ENCODE peak calls at places on chromosomes 6 and 20, in four cellular contexts. V is upper lobe of left lung; A is left lung; O is CD8-positive, alpha-beta T cell. P is an unnamed sample.

GRCh38 chr6:156507106-156507505 is 270.1 kb upstream of the ARID1B start:
- DNase-seq in V (no peak), A (no peak), O (no peak), P (no peak)

GRCh38 chr6:71287038-71287437 is 1.6 kb upstream of the OGFRL1 start:
- DNase-seq in V (no peak), A (peak; percentile 54), O (no peak), P (peak; percentile 63)

GRCh38 chr6:151763303-151763702 is 44.2 kb upstream of the ESR1 start:
- DNase-seq in V (no peak), A (no peak), O (no peak), P (no peak)

GRCh38 chr20:19252670-19253120 is 40.3 kb downstream of the SLC24A3 start:
- DNase-seq in V (no peak), A (no peak), O (no peak), P (peak; percentile 66)

GRCh38 chr20:2131366-2131765 is 29.7 kb downstream of the STK35 start:
- DNase-seq in V (no peak), A (no peak), O (no peak), P (no peak)

GRCh38 chr6:15351631-15352030 is 105.8 kb downstream of the JARID2 start:
- DNase-seq in V (no peak), A (no peak), O (no peak), P (no peak)

GRCh38 chr20:53124075-53124532 is 151.9 kb downstream of the TSHZ2 start:
- DNase-seq in V (no peak), A (no peak), O (no peak), P (peak; percentile 66)

GRCh38 chr20:34083137-34083536 is 28.9 kb downstream of the EIF2S2 start:
- DNase-seq in V (peak; percentile 74), A (peak; percentile 91), O (no peak), P (peak; percentile 67)

GRCh38 chr20:58017237-58017969 is 211.1 kb downstream of the ANKRD60 start:
- DNase-seq in V (peak; percentile 51), A (no peak), O (no peak), P (no peak)

GRCh38 chr6:148431413-148431812 is 88.8 kb downstream of the SASH1 start:
- DNase-seq in V (no peak), A (no peak), O (no peak), P (no peak)

GRCh38 chr6:158834675-158835385 is 15.7 kb upstream of the EZR start:
- DNase-seq in V (no peak), A (no peak), O (no peak), P (no peak)

GRCh38 chr20:46857061-46857831 is 37.4 kb upstream of the EYA2 start:
- DNase-seq in V (no peak), A (no peak), O (no peak), P (no peak)

GRCh38 chr6:158387036-158387435 is 74.8 kb downstream of the TULP4 start:
- DNase-seq in V (no peak), A (no peak), O (no peak), P (no peak)

GRCh38 chr6:41191569-41191968 is 9.4 kb downstream of the TREML2 start:
- DNase-seq in V (peak; percentile 67), A (peak; percentile 91), O (no peak), P (no peak)

GRCh38 chr6:42278131-42278853 is 60.6 kb upstream of the MRPS10 start:
- DNase-seq in V (no peak), A (no peak), O (no peak), P (no peak)

GRCh38 chr6:35302604-35303218 is 5.1 kb downstream of the DEF6 start:
- DNase-seq in V (no peak), A (peak; percentile 85), O (peak; percentile 72), P (no peak)

GRCh38 chr20:61516398-61517208 is 264.5 kb downstream of the CDH4 start:
- DNase-seq in V (no peak), A (no peak), O (no peak), P (no peak)

GRCh38 chr20:54174452-54175175 is 828 bp upstream of the CYP24A1 start:
- DNase-seq in V (no peak), A (no peak), O (no peak), P (no peak)

GRCh38 chr6:26536571-26537159 is 1.5 kb upstream of the HMGN4 start:
- DNase-seq in V (no peak), A (no peak), O (no peak), P (no peak)

GRCh38 chr20:50151034-50151743 is 2.3 kb downstream of the PEDS1 start:
- DNase-seq in V (no peak), A (no peak), O (no peak), P (no peak)

GRCh38 chr6:50939931-50940330 is 121.3 kb downstream of the TFAP2B start:
- DNase-seq in V (no peak), A (no peak), O (no peak), P (no peak)

GRCh38 chr6:1610497-1611321 is 994 bp downstream of the FOXC1 start:
- DNase-seq in V (peak; percentile 88), A (peak; percentile 86), O (no peak), P (peak; percentile 61)

GRCh38 chr6:132612449-132613116 is 11.5 kb downstream of the TAAR2 start:
- DNase-seq in V (no peak), A (no peak), O (no peak), P (no peak)

GRCh38 chr6:335572-335971 is 43.3 kb downstream of the DUSP22 start:
- DNase-seq in V (no peak), A (no peak), O (no peak), P (no peak)

GRCh38 chr6:138250513-138251247 is 32.4 kb upstream of the PBOV1 start:
- DNase-seq in V (peak; percentile 22), A (no peak), O (no peak), P (peak; percentile 77)

GRCh38 chr6:119240257-119241123 is 109.1 kb downstream of the MAN1A1 start:
- DNase-seq in V (no peak), A (no peak), O (no peak), P (no peak)

GRCh38 chr20:43316271-43316670 is 126.6 kb upstream of the PTPRT start:
- DNase-seq in V (no peak), A (no peak), O (no peak), P (no peak)

GRCh38 chr6:99838607-99839006 is 155.4 kb downstream of the MCHR2 start:
- DNase-seq in V (no peak), A (no peak), O (no peak), P (no peak)

GRCh38 chr6:31402324-31403282 is 792 bp upstream of the MICA start:
- DNase-seq in V (no peak), A (no peak), O (no peak), P (no peak)

GRCh38 chr6:83546636-83547035 is 34.3 kb downstream of the PRSS35 start:
- DNase-seq in V (no peak), A (peak; percentile 31), O (no peak), P (no peak)

GRCh38 chr6:135577059-135577538 is 79.6 kb upstream of the AHI1 start:
- DNase-seq in V (no peak), A (no peak), O (no peak), P (no peak)

GRCh38 chr6:126913658-126914057 is 204.8 kb upstream of the RSPO3 start:
- DNase-seq in V (no peak), A (no peak), O (no peak), P (no peak)

GRCh38 chr6:16064687-16065086 is 64.2 kb upstream of the MYLIP start:
- DNase-seq in V (no peak), A (no peak), O (no peak), P (no peak)

GRCh38 chr20:63202811-63203526 is 13.0 kb downstream of the YTHDF1 start:
- DNase-seq in V (no peak), A (peak; percentile 59), O (no peak), P (no peak)

GRCh38 chr20:63196756-63197470 is 19.0 kb downstream of the YTHDF1 start:
- DNase-seq in V (no peak), A (peak; percentile 39), O (no peak), P (no peak)

GRCh38 chr20:63194007-63194820 is 21.7 kb downstream of the YTHDF1 start:
- DNase-seq in V (no peak), A (peak; percentile 24), O (no peak), P (no peak)

GRCh38 chr20:63202021-63202420 is 13.9 kb downstream of the YTHDF1 start:
- DNase-seq in V (no peak), A (peak; percentile 64), O (no peak), P (no peak)

DNA sequence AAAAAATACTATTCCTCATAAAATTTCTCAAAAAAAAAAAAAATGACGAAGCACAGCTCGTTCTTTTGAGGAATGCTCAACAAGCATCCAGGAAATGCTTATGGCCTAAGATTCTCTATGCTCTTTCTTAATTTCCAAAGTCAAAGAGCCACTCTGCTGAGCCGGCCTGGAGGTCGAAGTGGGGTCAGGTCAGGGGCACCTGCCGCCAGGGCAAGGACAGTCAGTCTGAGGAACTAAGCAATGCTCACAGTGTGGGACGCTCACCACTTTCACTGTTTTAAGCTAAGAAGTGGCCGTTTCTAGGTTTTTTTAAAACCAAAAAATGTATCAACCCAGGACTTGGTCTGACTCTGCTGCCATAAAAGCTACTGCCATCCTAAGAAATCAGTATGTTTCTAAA is 17.3 kb downstream of the YTHDF1 start:
- DNase-seq in V (no peak), A (peak; percentile 37), O (no peak), P (no peak)
- H3K9me3 ChIP-seq in V (no peaks in the 10 kb centered on the region), A (no peaks in the 10 kb centered on the region), O (no peaks in the 10 kb centered on the region), P (no peaks in the 10 kb centered on the region)

DNA sequence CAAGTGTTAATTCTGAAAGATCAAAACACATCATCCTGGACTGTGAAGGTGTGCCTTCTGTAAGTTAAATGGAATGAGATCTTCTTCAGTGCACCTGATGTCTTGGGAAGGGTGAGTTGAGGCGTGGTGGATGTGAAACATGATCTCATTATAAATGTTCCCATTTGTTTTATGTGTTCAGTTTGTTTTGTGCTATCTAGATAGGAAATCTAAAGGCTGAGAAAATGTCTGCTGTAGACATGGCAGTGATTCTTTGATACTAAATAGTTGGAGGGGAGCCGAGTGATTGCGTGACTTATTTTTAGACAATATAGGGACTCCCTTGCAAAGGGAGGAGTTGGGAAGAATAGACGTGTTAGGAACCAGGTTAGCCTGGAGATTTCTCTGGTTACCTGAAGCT is 290.4 kb downstream of the SOX4 start:
- DNase-seq in V (no peak), A (no peak), O (no peak), P (no peak)
- H3K9me3 ChIP-seq in V (no peaks in the 10 kb centered on the region), A (no peaks in the 10 kb centered on the region), O (no peaks in the 10 kb centered on the region), P (peaks cover 6% of the 10 kb centered on the region)

DNA sequence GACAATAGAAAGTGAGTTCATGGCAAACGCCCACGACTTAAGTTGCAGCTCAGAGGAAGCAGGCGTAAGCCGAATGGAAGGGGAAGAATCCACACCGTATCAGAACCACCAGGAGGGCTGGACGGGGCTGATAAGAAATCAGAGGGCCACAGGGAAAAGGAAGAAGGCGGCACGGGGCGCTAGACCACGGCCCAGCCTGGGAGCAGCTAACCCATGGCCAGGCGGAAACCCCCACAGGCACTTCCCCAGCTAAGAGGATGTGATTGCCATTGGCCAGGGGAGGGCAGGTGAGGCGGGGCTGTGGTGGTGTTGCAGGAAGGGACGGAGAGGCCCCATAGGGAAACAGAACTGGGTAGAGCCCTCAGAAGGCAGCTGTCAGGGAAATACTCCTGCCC is 174.0 kb upstream of the AFDN start:
- DNase-seq in V (peak; percentile 36), A (no peak), O (no peak), P (no peak)
- H3K9me3 ChIP-seq in V (no peaks in the 10 kb centered on the region), A (no peaks in the 10 kb centered on the region), O (no peaks in the 10 kb centered on the region), P (no peaks in the 10 kb centered on the region)

GRCh38 chr6:33502486-33502885 is 48.1 kb downstream of the ZBTB9 start:
- DNase-seq in V (peak; percentile 71), A (no peak), O (no peak), P (no peak)
- H3K9me3 ChIP-seq in V (no peaks in the 10 kb centered on the region), A (no peaks in the 10 kb centered on the region), O (no peaks in the 10 kb centered on the region), P (no peaks in the 10 kb centered on the region)

P was measured in ascending aorta.